ENCODE peak calls at places on chromosome 14, in six cellular contexts. L, I, B, G, F and S are unnamed samples.

GRCh38 chr14:89418452-89418851 is 1.4 kb upstream of the FOXN3 start:
- DNase-seq in L (no peak), I (no peak), B (peak), G (no peak), F (no peak), S (no peak)

GRCh38 chr14:103509864-103510263 is 12.8 kb downstream of the CKB start:
- DNase-seq in L (no peak), I (no peak), B (peak), G (no peak), F (no peak), S (no peak)

GRCh38 chr14:59343585-59343984 is 121.6 kb downstream of the GPR135 start:
- DNase-seq in L (no peak), I (no peak), B (no peak), G (no peak), F (no peak), S (no peak)

GRCh38 chr14:39974036-39974435 is 541.8 kb upstream of the FBXO33 start:
- DNase-seq in L (no peak), I (no peak), B (no peak), G (no peak), F (no peak), S (no peak)

GRCh38 chr14:95361373-95362179 is 41.9 kb upstream of the CLMN start:
- DNase-seq in L (no peak), I (peak), B (no peak), G (peak), F (peak), S (no peak)

GRCh38 chr14:22479781-22480464 is 109.1 kb downstream of the DAD1 start:
- DNase-seq in L (no peak), I (no peak), B (no peak), G (no peak), F (no peak), S (no peak)

GRCh38 chr14:79037593-79037992 is 867.4 kb downstream of the NRXN3 start:
- DNase-seq in L (no peak), I (no peak), B (no peak), G (no peak), F (no peak), S (no peak)

GRCh38 chr14:79809849-79810612 is 401.3 kb downstream of the DIO2 start:
- DNase-seq in L (no peak), I (peak), B (no peak), G (no peak), F (no peak), S (no peak)

GRCh38 chr14:105087308-105087962 is 22.2 kb upstream of the GPR132 start:
- DNase-seq in L (peak), I (peak), B (peak), G (peak), F (no peak), S (no peak)

GRCh38 chr14:77097006-77097688 is 911 bp upstream of the CIPC start:
- DNase-seq in L (no peak), I (no peak), B (no peak), G (no peak), F (no peak), S (no peak)

GRCh38 chr14:105337966-105338365 is 23.4 kb downstream of the PACS2 start:
- DNase-seq in L (peak), I (no peak), B (no peak), G (no peak), F (peak), S (no peak)

GRCh38 chr14:23430733-23431105 is 4.7 kb downstream of the MYH7 start:
- DNase-seq in L (no peak), I (no peak), B (peak), G (no peak), F (no peak), S (no peak)

GRCh38 chr14:90023176-90023896 is 38.5 kb upstream of the KCNK13 start:
- DNase-seq in L (no peak), I (no peak), B (no peak), G (no peak), F (no peak), S (no peak)

GRCh38 chr14:67396381-67396965 is 15.5 kb downstream of the PLEK2 start:
- DNase-seq in L (no peak), I (no peak), B (no peak), G (no peak), F (no peak), S (no peak)

GRCh38 chr14:69945905-69946304 is 66.7 kb downstream of the SMOC1 start:
- DNase-seq in L (no peak), I (no peak), B (no peak), G (no peak), F (peak), S (no peak)

GRCh38 chr14:101123639-101124525 is 220.4 kb upstream of the RTL1 start:
- DNase-seq in L (no peak), I (no peak), B (peak), G (peak), F (no peak), S (no peak)

GRCh38 chr14:105748204-105748578 is 221.8 kb downstream of the TMEM121 start:
- DNase-seq in L (no peak), I (peak), B (no peak), G (no peak), F (no peak), S (no peak)

GRCh38 chr14:91059576-91060471 is 617 bp downstream of the RPS6KA5 start:
- DNase-seq in L (peak), I (no peak), B (peak), G (peak), F (peak), S (no peak)

GRCh38 chr14:104386281-104386841 is 193.2 kb upstream of the C14orf180 start:
- DNase-seq in L (peak), I (no peak), B (peak), G (peak), F (no peak), S (no peak)

GRCh38 chr14:64757601-64758000 is 53.4 kb downstream of the PLEKHG3 start:
- DNase-seq in L (peak), I (no peak), B (no peak), G (no peak), F (no peak), S (no peak)

GRCh38 chr14:64844993-64845536 is 34.6 kb downstream of the SPTB start:
- DNase-seq in L (no peak), I (no peak), B (no peak), G (no peak), F (no peak), S (no peak)

GRCh38 chr14:105540811-105541210 is 14.4 kb downstream of the TMEM121 start:
- DNase-seq in L (no peak), I (no peak), B (peak), G (no peak), F (no peak), S (no peak)

GRCh38 chr14:94388027-94388895 is at the start of gene SERPINA1:
- DNase-seq in L (no peak), I (no peak), B (peak), G (peak), F (no peak), S (peak)

GRCh38 chr14:44895716-44896115 is 66.0 kb downstream of the KLHL28 start:
- DNase-seq in L (no peak), I (no peak), B (no peak), G (no peak), F (no peak), S (peak)

GRCh38 chr14:50064993-50065392 is 51.4 kb downstream of the VCPKMT start:
- DNase-seq in L (no peak), I (no peak), B (no peak), G (peak), F (no peak), S (no peak)

GRCh38 chr14:30194769-30195168 is 267.1 kb upstream of the PRKD1 start:
- DNase-seq in L (no peak), I (no peak), B (no peak), G (no peak), F (no peak), S (peak)

GRCh38 chr14:51996148-51996746 is 6.9 kb downstream of the RTRAF start:
- DNase-seq in L (no peak), I (peak), B (no peak), G (no peak), F (peak), S (no peak)

GRCh38 chr14:103558071-103558882 is 4.2 kb downstream of the BAG5 start:
- DNase-seq in L (peak), I (no peak), B (no peak), G (no peak), F (no peak), S (no peak)

GRCh38 chr14:44170554-44170953 is 336.5 kb downstream of the FSCB start:
- DNase-seq in L (no peak), I (no peak), B (no peak), G (peak), F (no peak), S (no peak)

GRCh38 chr14:71594828-71595227 is 337.4 kb upstream of the RGS6 start:
- DNase-seq in L (no peak), I (no peak), B (no peak), G (no peak), F (no peak), S (no peak)

GRCh38 chr14:71595441-71595840 is 336.8 kb upstream of the RGS6 start:
- DNase-seq in L (no peak), I (no peak), B (no peak), G (no peak), F (no peak), S (no peak)

GRCh38 chr14:71597289-71597920 is 334.8 kb upstream of the RGS6 start:
- DNase-seq in L (no peak), I (no peak), B (no peak), G (no peak), F (no peak), S (no peak)

GRCh38 chr14:71600309-71600708 is 331.9 kb upstream of the RGS6 start:
- DNase-seq in L (no peak), I (no peak), B (no peak), G (no peak), F (no peak), S (no peak)

DNA sequence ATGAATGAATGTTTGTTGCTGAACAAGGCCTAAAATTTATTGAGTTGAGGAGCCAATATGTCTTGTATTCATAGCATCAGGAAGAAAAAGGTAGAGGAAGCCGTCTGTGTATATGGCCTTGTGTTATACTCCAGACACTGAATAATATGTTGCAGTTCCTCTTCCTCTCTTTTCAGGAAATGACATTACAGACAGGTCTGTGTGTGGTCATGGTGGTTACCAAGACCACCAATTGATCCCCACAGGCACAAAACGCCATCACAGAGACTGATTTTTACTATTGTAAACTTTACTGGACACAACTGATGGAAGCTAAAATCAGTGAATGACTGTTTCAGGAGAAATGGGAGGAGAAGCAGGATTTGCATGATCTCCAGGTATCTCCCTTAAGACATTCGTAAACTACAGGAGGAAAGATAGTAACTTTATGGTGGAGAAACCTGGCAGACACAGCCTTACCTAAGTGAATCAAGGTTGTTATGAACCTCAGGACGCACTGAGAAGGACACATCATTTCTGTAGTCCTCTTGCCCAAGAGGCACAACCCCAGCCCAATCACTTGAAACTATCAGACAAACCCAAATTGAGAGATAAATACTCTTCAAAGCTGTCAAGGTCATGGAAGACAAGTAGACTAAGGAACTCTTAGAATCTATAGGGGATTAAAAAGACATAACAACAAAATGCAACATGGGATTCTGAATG is 334.1 kb upstream of the RGS6 start:
- DNase-seq in L (no peak), I (no peak), B (no peak), G (no peak), F (no peak), S (no peak)
- H3K4me3 ChIP-seq in L (no peak), I (no peak), B (no peak), G (no peak), F (no peak), S (no peak)

GRCh38 chr14:92461891-92462290 is 51.7 kb upstream of the RIN3 start:
- DNase-seq in L (no peak), I (no peak), B (no peak), G (no peak), F (no peak), S (no peak)
- H3K4me3 ChIP-seq in L (no peak), I (no peak), B (no peak), G (no peak), F (no peak), S (no peak)

GRCh38 chr14:81464253-81465001 is 64.3 kb upstream of the STON2 start:
- DNase-seq in L (no peak), I (peak), B (no peak), G (peak), F (peak), S (no peak)
- H3K4me3 ChIP-seq in L (peak), I (peak), B (peak), G (peak), F (peak), S (peak)

GRCh38 chr14:73463411-73463810 is 5.1 kb upstream of the NUMB start:
- DNase-seq in L (no peak), I (peak), B (peak), G (peak), F (peak), S (peak)

GRCh38 chr14:73460691-73461127 is 2.4 kb upstream of the NUMB start:
- DNase-seq in L (no peak), I (no peak), B (no peak), G (no peak), F (peak), S (no peak)

GRCh38 chr14:73461478-73462077 is 3.2 kb upstream of the NUMB start:
- DNase-seq in L (no peak), I (no peak), B (no peak), G (no peak), F (peak), S (no peak)

GRCh38 chr14:73462815-73463214 is 4.5 kb upstream of the NUMB start:
- DNase-seq in L (no peak), I (no peak), B (no peak), G (no peak), F (peak), S (no peak)

GRCh38 chr14:73462078-73462715 is 3.9 kb upstream of the NUMB start:
- DNase-seq in L (peak), I (peak), B (peak), G (peak), F (peak), S (no peak)
- H3K4me3 ChIP-seq in L (no peak), I (peak), B (no peak), G (no peak), F (no peak), S (peak)

GRCh38 chr14:20456971-20457370 is 1.9 kb downstream of the APEX1 start:
- DNase-seq in L (no peak), I (no peak), B (no peak), G (no peak), F (no peak), S (no peak)
- H3K4me3 ChIP-seq in L (no peak), I (no peak), B (no peak), G (no peak), F (no peak), S (no peak)

DNA sequence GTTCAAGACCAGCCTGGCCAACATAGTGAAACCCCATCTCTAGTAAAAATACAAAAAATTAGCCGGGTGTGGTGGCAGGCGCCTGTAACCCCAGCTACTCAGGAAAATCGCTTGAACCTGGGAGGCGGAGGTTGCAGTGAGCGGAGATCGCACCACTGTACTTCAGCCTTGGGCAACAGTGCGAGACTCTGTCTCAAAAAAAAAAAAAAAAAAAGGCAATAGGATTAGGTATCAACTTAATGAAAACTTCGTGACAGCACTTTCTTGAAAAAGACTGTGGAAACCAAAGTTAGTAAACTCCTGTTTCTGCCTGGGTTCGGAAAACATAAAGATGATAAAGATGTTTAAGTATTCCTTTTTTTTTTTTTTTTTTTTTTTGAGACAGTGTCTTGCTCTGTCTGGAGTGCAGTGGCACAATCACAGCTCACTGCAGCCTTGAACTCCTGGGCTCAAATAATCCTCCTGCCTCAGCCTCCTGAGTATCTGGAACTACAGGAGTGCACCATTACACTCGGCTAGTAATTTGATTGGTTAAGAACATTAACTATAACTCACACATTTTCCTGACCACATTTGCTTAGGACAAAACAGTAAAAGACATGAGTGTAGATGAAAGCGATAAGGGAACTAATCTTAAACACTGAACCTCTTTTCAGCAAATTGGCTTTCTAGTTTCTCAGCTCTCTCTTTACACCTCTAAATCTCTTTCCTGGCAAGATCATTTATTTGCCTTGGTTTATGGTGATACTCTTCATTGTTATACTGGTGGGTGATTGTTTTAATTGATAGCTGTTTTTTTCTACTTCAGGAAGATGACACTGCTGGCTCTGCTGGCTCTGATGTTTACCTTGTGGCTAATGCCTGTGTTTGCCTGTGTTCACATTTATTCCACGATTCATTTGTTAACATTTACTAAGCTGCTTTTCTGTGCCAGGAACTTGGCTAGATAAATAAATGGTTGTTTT is 15.8 kb downstream of the HIF1A start:
- DNase-seq in L (no peak), I (no peak), B (no peak), G (no peak), F (peak), S (no peak)
- H3K4me3 ChIP-seq in L (no peak), I (no peak), B (no peak), G (no peak), F (no peak), S (peak)

GRCh38 chr14:60639677-60640076 is 9.6 kb downstream of the SIX1 start:
- DNase-seq in L (no peak), I (no peak), B (no peak), G (no peak), F (no peak), S (no peak)
- H3K4me3 ChIP-seq in L (no peak), I (no peak), B (no peak), G (no peak), F (no peak), S (peak)

GRCh38 chr14:26963696-26964095 is 365.9 kb upstream of the NOVA1 start:
- DNase-seq in L (no peak), I (peak), B (peak), G (no peak), F (no peak), S (peak)
- H3K4me3 ChIP-seq in L (no peak), I (no peak), B (no peak), G (no peak), F (no peak), S (no peak)

DNA sequence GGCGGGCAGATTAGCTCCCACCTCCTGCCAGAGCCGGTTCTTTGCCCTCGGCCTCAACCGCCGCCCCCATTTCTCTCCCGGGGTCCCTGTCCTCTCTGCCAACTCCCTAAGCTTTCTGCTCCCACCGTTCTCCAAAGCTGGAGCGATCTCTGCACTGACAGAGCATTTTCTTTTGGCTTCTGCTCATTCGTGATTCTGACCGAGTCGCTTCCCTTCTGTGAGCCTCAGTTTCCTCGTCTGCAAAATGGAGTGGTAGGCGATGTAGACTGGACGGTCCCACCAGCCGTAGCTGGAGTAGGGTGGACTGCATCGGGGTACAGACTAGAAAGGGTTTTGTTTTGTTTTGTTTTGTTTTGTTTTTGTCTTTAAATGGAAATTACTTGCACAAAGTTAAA is 2.4 kb downstream of the VSX2 start:
- DNase-seq in L (no peak), I (no peak), B (no peak), G (no peak), F (no peak), S (no peak)
- H3K4me3 ChIP-seq in L (no peak), I (peak), B (no peak), G (peak), F (no peak), S (no peak)

DNA sequence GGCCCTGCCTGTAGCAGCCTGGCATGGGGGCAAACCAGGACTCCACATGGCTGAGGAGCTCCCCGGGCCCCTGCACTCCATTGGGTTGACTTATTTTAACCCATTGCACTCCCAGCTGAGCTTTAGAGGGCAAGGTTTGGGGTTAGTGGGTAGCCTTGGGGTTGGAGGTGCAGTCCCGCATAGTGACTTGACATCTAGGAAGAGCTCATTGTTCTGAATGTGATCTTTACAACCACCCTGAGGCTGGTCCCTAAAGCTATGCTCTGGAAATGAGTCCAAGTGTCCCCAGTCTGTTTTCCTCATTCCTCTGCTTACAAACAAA is 36.4 kb downstream of the NFKBIA start:
- DNase-seq in L (no peak), I (no peak), B (no peak), G (no peak), F (no peak), S (no peak)
- H3K4me3 ChIP-seq in L (no peak), I (no peak), B (no peak), G (no peak), F (no peak), S (no peak)